ENCODE peak calls at places on chromosomes 3 and 15, in seven cellular contexts. One of them, this sample, is unnamed.

GRCh38 chr15:45064386-45064785 is 41.4 kb downstream of the SORD start:
- DNase-seq in Caki2: peak
- DNase-seq in fibroblast of pulmonary artery: peak
- DNase-seq in RKO: no peak
- DNase-seq in activated CD4-positive, alpha-beta T cell treated with anti-CD3 and anti-CD28 coated beads, Interleukin-2, amount 50 U/mL, for 1 hour: no peak
- DNase-seq in psoas muscle: no peak
- DNase-seq in body of pancreas: no peak
- DNase-seq in this sample: peak

GRCh38 chr3:53970656-53971055 is 79.0 kb upstream of the SELENOK start:
- DNase-seq in Caki2: no peak
- DNase-seq in fibroblast of pulmonary artery: peak
- DNase-seq in RKO: peak
- DNase-seq in activated CD4-positive, alpha-beta T cell treated with anti-CD3 and anti-CD28 coated beads, Interleukin-2, amount 50 U/mL, for 1 hour: no peak
- DNase-seq in psoas muscle: no peak
- DNase-seq in body of pancreas: no peak
- DNase-seq in this sample: no peak

GRCh38 chr15:89803941-89804800 is 10.5 kb downstream of the ANPEP start:
- DNase-seq in Caki2: no peak
- DNase-seq in fibroblast of pulmonary artery: no peak
- DNase-seq in RKO: no peak
- DNase-seq in activated CD4-positive, alpha-beta T cell treated with anti-CD3 and anti-CD28 coated beads, Interleukin-2, amount 50 U/mL, for 1 hour: no peak
- DNase-seq in psoas muscle: peak
- DNase-seq in body of pancreas: peak
- DNase-seq in this sample: no peak

GRCh38 chr15:43253431-43254403 is 13.0 kb downstream of the TGM5 start:
- DNase-seq in Caki2: peak
- DNase-seq in fibroblast of pulmonary artery: peak
- DNase-seq in RKO: no peak
- DNase-seq in activated CD4-positive, alpha-beta T cell treated with anti-CD3 and anti-CD28 coated beads, Interleukin-2, amount 50 U/mL, for 1 hour: peak
- DNase-seq in psoas muscle: peak
- DNase-seq in body of pancreas: peak
- DNase-seq in this sample: peak

GRCh38 chr3:53350652-53351051 is 3.3 kb upstream of the DCP1A start:
- DNase-seq in Caki2: peak
- DNase-seq in fibroblast of pulmonary artery: no peak
- DNase-seq in RKO: peak
- DNase-seq in activated CD4-positive, alpha-beta T cell treated with anti-CD3 and anti-CD28 coated beads, Interleukin-2, amount 50 U/mL, for 1 hour: no peak
- DNase-seq in psoas muscle: no peak
- DNase-seq in body of pancreas: no peak
- DNase-seq in this sample: peak

GRCh38 chr3:122962149-122962548 is 65.4 kb downstream of the SEMA5B start:
- DNase-seq in Caki2: no peak
- DNase-seq in fibroblast of pulmonary artery: no peak
- DNase-seq in RKO: no peak
- DNase-seq in activated CD4-positive, alpha-beta T cell treated with anti-CD3 and anti-CD28 coated beads, Interleukin-2, amount 50 U/mL, for 1 hour: no peak
- DNase-seq in psoas muscle: no peak
- DNase-seq in body of pancreas: no peak
- DNase-seq in this sample: no peak

GRCh38 chr3:6444888-6445658 is 415.8 kb upstream of the GRM7 start:
- DNase-seq in Caki2: no peak
- DNase-seq in fibroblast of pulmonary artery: no peak
- DNase-seq in RKO: no peak
- DNase-seq in activated CD4-positive, alpha-beta T cell treated with anti-CD3 and anti-CD28 coated beads, Interleukin-2, amount 50 U/mL, for 1 hour: no peak
- DNase-seq in psoas muscle: no peak
- DNase-seq in body of pancreas: no peak
- DNase-seq in this sample: no peak

GRCh38 chr3:111810909-111811308 is 48.2 kb upstream of the PHLDB2 start:
- DNase-seq in Caki2: no peak
- DNase-seq in fibroblast of pulmonary artery: peak
- DNase-seq in RKO: peak
- DNase-seq in activated CD4-positive, alpha-beta T cell treated with anti-CD3 and anti-CD28 coated beads, Interleukin-2, amount 50 U/mL, for 1 hour: no peak
- DNase-seq in psoas muscle: no peak
- DNase-seq in body of pancreas: no peak
- DNase-seq in this sample: peak

GRCh38 chr3:191775451-191776233 is 314.7 kb downstream of the PYDC2 start:
- DNase-seq in Caki2: peak
- DNase-seq in fibroblast of pulmonary artery: no peak
- DNase-seq in RKO: no peak
- DNase-seq in activated CD4-positive, alpha-beta T cell treated with anti-CD3 and anti-CD28 coated beads, Interleukin-2, amount 50 U/mL, for 1 hour: no peak
- DNase-seq in psoas muscle: no peak
- DNase-seq in body of pancreas: no peak
- DNase-seq in this sample: peak

GRCh38 chr15:55775316-55775715 is 32.4 kb upstream of the PRTG start:
- DNase-seq in Caki2: no peak
- DNase-seq in fibroblast of pulmonary artery: no peak
- DNase-seq in RKO: no peak
- DNase-seq in activated CD4-positive, alpha-beta T cell treated with anti-CD3 and anti-CD28 coated beads, Interleukin-2, amount 50 U/mL, for 1 hour: no peak
- DNase-seq in psoas muscle: no peak
- DNase-seq in body of pancreas: no peak
- DNase-seq in this sample: no peak

GRCh38 chr3:98903099-98903498 is 1.6 kb upstream of the DCBLD2 start:
- DNase-seq in Caki2: no peak
- DNase-seq in fibroblast of pulmonary artery: no peak
- DNase-seq in RKO: no peak
- DNase-seq in activated CD4-positive, alpha-beta T cell treated with anti-CD3 and anti-CD28 coated beads, Interleukin-2, amount 50 U/mL, for 1 hour: no peak
- DNase-seq in psoas muscle: no peak
- DNase-seq in body of pancreas: no peak
- DNase-seq in this sample: no peak

GRCh38 chr3:107965141-107965540 is 125.7 kb downstream of the CD47 start:
- DNase-seq in Caki2: no peak
- DNase-seq in fibroblast of pulmonary artery: no peak
- DNase-seq in RKO: no peak
- DNase-seq in activated CD4-positive, alpha-beta T cell treated with anti-CD3 and anti-CD28 coated beads, Interleukin-2, amount 50 U/mL, for 1 hour: no peak
- DNase-seq in psoas muscle: no peak
- DNase-seq in body of pancreas: no peak
- DNase-seq in this sample: no peak

GRCh38 chr3:177824841-177825240 is 627.6 kb upstream of the TBL1XR1 start:
- DNase-seq in Caki2: no peak
- DNase-seq in fibroblast of pulmonary artery: no peak
- DNase-seq in RKO: no peak
- DNase-seq in activated CD4-positive, alpha-beta T cell treated with anti-CD3 and anti-CD28 coated beads, Interleukin-2, amount 50 U/mL, for 1 hour: no peak
- DNase-seq in psoas muscle: no peak
- DNase-seq in body of pancreas: no peak
- DNase-seq in this sample: no peak

This sample was measured in choroid plexus epithelial cell.